ENCODE peak calls at places on chromosomes 13 and 19, in four cellular contexts. K is transverse colon, Y is Peyer's patch, B is breast epithelium. N is an unnamed sample. For H3K36me3, the result is how much of the 10 kb centered on the place peaks cover.

GRCh38 chr13:95295026-95295425 is 6.2 kb downstream of the ABCC4 start:
- DNase-seq in B (no peak), Y (no peak), K (no peak), N (no peak)

GRCh38 chr13:98976941-98977340 is 923 bp downstream of the DOCK9 start:
- DNase-seq in Y (no peak), K (no peak), B (no peak), N (no peak)

GRCh38 chr13:114149774-114150740 is 17.6 kb upstream of the RASA3 start:
- DNase-seq in K (no peak), B (no peak), Y (no peak), N (no peak)

GRCh38 chr13:60398949-60399589 is 2.0 kb downstream of the TDRD3 start:
- DNase-seq in B (no peak), K (peak), Y (no peak), N (no peak)

GRCh38 chr13:89401209-89401810 is 1730.1 kb downstream of the SLITRK5 start:
- DNase-seq in Y (no peak), K (no peak), B (no peak), N (no peak)

GRCh38 chr13:29935309-29935981 is 85.0 kb upstream of the UBL3 start:
- DNase-seq in B (no peak), Y (peak), K (peak), N (no peak)

GRCh38 chr13:53001444-53001843 is 27.2 kb upstream of the OLFM4 start:
- DNase-seq in K (no peak), B (no peak), Y (no peak), N (no peak)

GRCh38 chr13:111263566-111263965 is 56.9 kb upstream of the TEX29 start:
- DNase-seq in K (no peak), B (no peak), Y (no peak), N (no peak)

GRCh38 chr13:43776680-43777079 is 10.1 kb downstream of the ENOX1 start:
- DNase-seq in Y (no peak), B (no peak), K (no peak), N (no peak)

GRCh38 chr13:37383856-37384255 is 214.7 kb downstream of the POSTN start:
- DNase-seq in Y (no peak), K (no peak), B (no peak), N (no peak)

GRCh38 chr13:111184685-111185401 is 69.7 kb downstream of the ARHGEF7 start:
- DNase-seq in Y (peak), K (peak), B (no peak), N (no peak)

GRCh38 chr13:75482070-75482819 is at the start of gene TBC1D4:
- DNase-seq in K (peak), B (peak), Y (peak), N (peak)

GRCh38 chr13:62919491-62919890 is 1503.8 kb upstream of the PCDH20 start:
- DNase-seq in B (no peak), Y (no peak), K (no peak), N (peak)

GRCh38 chr13:72253754-72254153 is 386.8 kb upstream of the DACH1 start:
- DNase-seq in B (no peak), K (no peak), Y (no peak), N (no peak)

GRCh38 chr13:31675521-31675953 is 63.8 kb upstream of the RXFP2 start:
- DNase-seq in K (no peak), B (no peak), Y (no peak), N (no peak)

GRCh38 chr13:113422790-113423189 is 30.5 kb downstream of the ADPRHL1 start:
- DNase-seq in B (no peak), Y (no peak), K (no peak), N (peak)

GRCh38 chr13:111893071-111893606 is 173.8 kb upstream of the SOX1 start:
- DNase-seq in K (no peak), Y (peak), B (peak), N (no peak)

GRCh38 chr13:54029226-54029625 is 1000.6 kb downstream of the OLFM4 start:
- DNase-seq in K (no peak), B (no peak), Y (no peak), N (no peak)

GRCh38 chr13:66659291-66660012 is 570.7 kb downstream of the PCDH9 start:
- DNase-seq in B (no peak), Y (no peak), K (no peak), N (no peak)
- TF ChIP-seq POLR2A in B (no peak), Y (no peak), K (no peak), N (no peak)

DNA sequence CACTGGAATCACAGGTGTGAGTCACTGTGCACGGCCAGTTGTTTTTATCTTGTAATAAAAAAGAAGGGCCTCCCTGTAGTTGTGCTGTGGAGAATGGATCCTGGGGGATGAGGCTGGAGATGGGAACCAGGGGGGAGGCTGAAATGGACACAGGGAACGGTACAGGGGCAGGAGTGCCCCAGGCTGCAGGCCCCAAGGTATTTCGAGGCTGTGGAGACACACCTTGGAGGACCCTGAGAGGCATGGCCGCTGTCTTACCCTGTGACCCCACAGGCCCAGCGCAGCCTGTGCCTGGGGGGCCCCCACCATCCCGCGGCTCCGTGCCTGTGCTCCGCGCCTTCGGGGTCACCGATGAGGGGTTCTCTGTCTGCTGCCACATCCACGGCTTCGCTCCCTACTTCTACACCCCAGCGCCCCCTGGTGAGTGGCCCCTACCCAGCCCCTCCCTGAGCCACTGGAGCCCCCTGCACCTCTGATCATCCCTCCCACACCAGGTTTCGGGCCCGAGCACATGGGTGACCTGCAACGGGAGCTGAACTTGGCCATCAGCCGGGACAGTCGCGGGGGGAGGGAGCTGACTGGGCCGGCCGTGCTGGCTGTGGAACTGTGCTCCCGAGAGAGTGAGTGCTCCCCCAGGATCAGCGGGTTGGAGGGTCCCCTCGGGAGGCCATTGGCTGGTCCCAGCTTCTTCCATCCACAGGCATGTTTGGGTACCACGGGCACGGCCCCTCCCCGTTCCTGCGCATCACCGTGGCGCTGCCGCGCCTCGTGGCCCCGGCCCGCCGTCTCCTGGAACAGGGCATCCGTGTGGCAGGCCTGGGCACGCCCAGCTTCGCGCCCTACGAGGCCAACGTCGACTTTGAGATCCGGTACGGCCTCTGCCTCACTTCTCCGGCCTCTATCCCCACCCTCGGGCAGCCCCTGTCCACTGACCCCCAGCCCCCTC is 17.0 kb upstream of the SPIB start:
- DNase-seq in K (no peak), Y (no peak), B (no peak), N (no peak)
- TF ChIP-seq CTCF in K (no peak), Y (no peak), B (no peak), N (no peak)

GRCh38 chr19:34711890-34712289 is 22.2 kb upstream of the ZNF181 start:
- DNase-seq in B (no peak), K (no peak), Y (no peak), N (no peak)
- H3K36me3 ChIP-seq in B (under half), K (under half), Y (under half), N (under half)

GRCh38 chr13:61453121-61453520 is 37.5 kb upstream of the PCDH20 start:
- DNase-seq in Y (no peak), B (no peak), K (no peak), N (no peak)
- TF ChIP-seq POLR2A in Y (no peak), B (no peak), K (no peak), N (no peak)